ENCODE peak calls at places on chromosomes 4 and X, in four cellular contexts. Q is neural progenitor cell, O is uterus, Z is IMR-90. X is an unnamed sample. For H3K36me3, the result is how much of the 10 kb centered on the place peaks cover.

GRCh38 chr4:109721033-109721432 is 8.8 kb downstream of the PLA2G12A start:
- DNase-seq in O (no peak), Z (peak), Q (no peak), X (peak)

GRCh38 chrX:47145408-47146120 is 543 bp downstream of the RBM10 start:
- DNase-seq in Z (no peak), O (peak), Q (no peak), X (no peak)

GRCh38 chr4:164906368-164906767 is 29.4 kb downstream of the APELA start:
- DNase-seq in Z (no peak), Q (no peak), O (no peak), X (no peak)

GRCh38 chr4:147340547-147341225 is 140.2 kb upstream of the EDNRA start:
- DNase-seq in O (no peak), Q (peak), Z (peak), X (no peak)

GRCh38 chr4:82975792-82976191 is 34.8 kb downstream of the LIN54 start:
- DNase-seq in O (no peak), Q (no peak), Z (peak), X (no peak)

GRCh38 chr4:73068496-73069337 is 799 bp downstream of the COX18 start:
- DNase-seq in Q (peak), O (no peak), Z (peak), X (peak)

GRCh38 chrX:41335590-41336331 is 1.8 kb downstream of the DDX3X start:
- DNase-seq in Z (peak), Q (no peak), O (no peak), X (no peak)

GRCh38 chr4:54819044-54819443 is 161.3 kb downstream of the KIT start:
- DNase-seq in O (no peak), Q (no peak), Z (no peak), X (no peak)

GRCh38 chr4:109942292-109942926 is 29.7 kb downstream of the EGF start:
- DNase-seq in Z (no peak), O (no peak), Q (no peak), X (no peak)

GRCh38 chr4:48129307-48130014 is 4.6 kb downstream of the TXK start:
- DNase-seq in Q (no peak), O (peak), Z (no peak), X (peak)

GRCh38 chr4:8775751-8776355 is 95.8 kb downstream of the HMX1 start:
- DNase-seq in Q (no peak), O (no peak), Z (no peak), X (no peak)

GRCh38 chr4:128863314-128864075 is 54.0 kb downstream of the JADE1 start:
- DNase-seq in Q (peak), Z (peak), O (peak), X (peak)

GRCh38 chr4:128865132-128865531 is 55.6 kb downstream of the JADE1 start:
- DNase-seq in Z (no peak), Q (no peak), O (no peak), X (no peak)

GRCh38 chr4:128868758-128869157 is 59.3 kb downstream of the JADE1 start:
- DNase-seq in O (no peak), Q (no peak), Z (no peak), X (no peak)

GRCh38 chr4:128866281-128866680 is 56.8 kb downstream of the JADE1 start:
- DNase-seq in Z (no peak), O (no peak), Q (no peak), X (no peak)

DNA sequence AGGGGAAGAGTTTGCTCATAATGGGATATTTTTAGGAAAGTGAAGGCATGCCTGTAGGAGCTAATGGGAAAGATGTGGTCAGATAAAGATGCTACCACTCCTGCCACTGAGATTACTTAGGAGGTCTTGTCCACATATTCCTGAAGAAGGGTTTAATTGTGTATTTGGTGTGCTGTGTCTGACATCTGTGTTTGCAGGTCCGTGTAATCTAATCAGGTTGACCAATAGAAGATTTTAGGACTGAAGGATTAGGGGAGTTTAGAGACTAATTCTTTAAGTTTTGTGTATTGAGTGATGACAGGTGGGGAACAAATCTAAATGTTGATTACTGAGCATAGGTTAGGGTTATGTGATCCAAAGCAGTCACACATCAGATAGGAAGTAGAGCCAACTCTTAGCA is 57.2 kb downstream of the JADE1 start:
- DNase-seq in Q (no peak), O (no peak), Z (no peak), X (no peak)
- H3K36me3 ChIP-seq in Q (under half), O (under half), Z (under half), X (under half)

DNA sequence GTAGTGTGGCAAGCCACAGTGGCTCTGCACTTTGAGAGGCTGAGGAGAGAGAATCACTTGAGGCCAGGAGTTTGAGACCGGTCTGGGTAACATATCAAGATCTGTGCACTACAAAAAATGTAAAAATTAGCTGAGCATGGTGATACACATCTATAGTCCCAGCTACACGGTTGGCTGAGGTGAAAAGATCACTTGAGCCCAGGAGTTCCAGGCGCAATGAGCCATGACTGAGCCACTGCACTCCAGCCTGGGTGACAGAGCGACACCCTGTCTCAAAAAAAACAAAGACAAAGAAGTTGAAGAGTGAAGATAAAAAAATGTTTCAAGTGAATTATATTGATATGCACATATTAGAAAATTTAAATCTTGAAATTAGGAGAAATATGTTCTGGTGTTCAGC is 46.3 kb downstream of the SULT1B1 start:
- DNase-seq in Q (no peak), O (no peak), Z (no peak), X (no peak)
- H3K27ac ChIP-seq in Q (no peak), O (no peak), Z (no peak), X (no peak)

GRCh38 chr4:95536650-95537049 is 12.1 kb downstream of the UNC5C start:
- DNase-seq in O (no peak), Q (no peak), Z (no peak), X (no peak)
- H3K4me3 ChIP-seq in O (no peak), Q (no peak), Z (no peak), X (no peak)

GRCh38 chr4:7060346-7061150 is 7.3 kb downstream of the GRPEL1 start:
- DNase-seq in Q (no peak), O (no peak), Z (no peak), X (no peak)
- H3K36me3 ChIP-seq in Q (under half), O (under half), Z (half or more), X (under half)

DNA sequence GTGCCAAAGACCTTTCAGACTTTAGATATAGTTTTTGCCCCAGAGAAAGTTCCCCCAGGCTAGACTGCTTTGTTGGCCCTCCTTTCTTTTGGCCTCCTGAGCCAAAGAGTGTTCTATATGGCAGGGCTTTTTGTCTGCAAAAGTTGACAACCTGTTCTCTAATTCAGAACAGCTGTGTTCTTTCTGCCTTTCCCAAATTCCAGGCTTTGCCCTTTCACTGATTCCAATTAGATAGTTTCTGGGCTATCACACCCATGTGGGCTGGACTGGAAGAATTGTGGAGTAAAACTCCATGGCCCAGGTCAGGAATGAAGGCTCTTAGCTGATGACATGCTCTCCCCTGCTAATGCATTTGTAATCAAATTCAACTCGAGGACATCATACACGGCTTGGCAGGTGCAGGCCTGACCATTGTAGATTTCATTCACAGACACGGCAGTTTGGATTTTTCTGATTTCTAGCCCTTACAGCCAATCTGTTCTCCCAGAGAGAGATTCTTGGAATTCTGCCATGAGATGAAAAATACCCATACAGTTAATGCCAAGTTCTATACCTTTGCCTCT is 19.4 kb downstream of the BMP3 start:
- DNase-seq in Z (no peak), Q (peak), O (no peak), X (no peak)
- H3K27ac ChIP-seq in Z (no peak), Q (no peak), O (no peak), X (no peak)

X was measured in small intestine.